ENCODE peak calls at places on chromosomes 16 and 17, in ten cellular contexts. K is AG09319, R is left colon, C is T-helper 2 cell, U is HT1080, F is foreskin keratinocyte, X is iPS-NIHi11, N is Kasumi-1, D is mucosa of descending colon, W is aorta. B is an unnamed sample.

GRCh38 chr17:19260958-19261357 is 23.8 kb downstream of the EPN2 start:
- DNase-seq in C (no peak), X (no peak), K (no peak), U (peak; percentile 21), F (peak; percentile 44), W (no peak), R (no peak), D (no peak), N (no peak), B (no peak)

GRCh38 chr17:2181206-2181983 is 122.2 kb downstream of the SMG6 start:
- DNase-seq in K (peak; percentile 93), C (no peak), D (peak; percentile 59), R (peak; percentile 33), U (no peak), F (no peak), W (peak; percentile 94), N (no peak), X (no peak), B (no peak)

GRCh38 chr16:66408181-66409048 is 18.7 kb upstream of the BEAN1 start:
- DNase-seq in U (peak; percentile 85), X (no peak), C (no peak), W (no peak), D (no peak), F (peak; percentile 92), R (no peak), K (no peak), N (peak; percentile 79), B (no peak)

GRCh38 chr17:69223809-69224208 is 4.8 kb downstream of the ABCA10 start:
- DNase-seq in W (no peak), R (no peak), N (no peak), C (no peak), D (no peak), X (no peak), U (peak; percentile 13), F (no peak), K (peak; percentile 48), B (no peak)

GRCh38 chr16:55282441-55282840 is 41.6 kb upstream of the IRX6 start:
- DNase-seq in X (no peak), K (no peak), C (no peak), W (no peak), R (no peak), F (no peak), N (no peak), U (no peak), D (no peak), B (no peak)

GRCh38 chr17:57438031-57438731 is 181.9 kb downstream of the MSI2 start:
- DNase-seq in R (no peak), U (no peak), W (peak; percentile 64), F (no peak), K (no peak), X (no peak), N (no peak), C (no peak), D (no peak), B (no peak)

GRCh38 chr17:3683054-3683511 is 12.9 kb downstream of the P2RX5 start:
- DNase-seq in N (peak; percentile 33), X (peak; percentile 88), K (no peak), C (peak; percentile 40), F (no peak), U (peak; percentile 32), D (no peak), W (no peak), R (peak; percentile 43), B (no peak)

GRCh38 chr17:60577147-60577925 is 22.7 kb upstream of the PPM1D start:
- DNase-seq in K (no peak), C (no peak), F (no peak), X (peak; percentile 17), D (no peak), U (peak; percentile 51), W (no peak), R (peak; percentile 26), N (peak; percentile 87), B (no peak)

GRCh38 chr17:28225271-28225670 is 93.7 kb upstream of the TMEM97 start:
- DNase-seq in X (no peak), D (no peak), W (peak; percentile 51), R (no peak), U (no peak), F (no peak), N (no peak), K (no peak), C (no peak), B (no peak)

GRCh38 chr17:1179112-1179634 is 608 bp downstream of the ABR start:
- DNase-seq in N (no peak), U (no peak), C (no peak), D (peak; percentile 46), W (no peak), F (no peak), K (no peak), R (no peak), X (no peak), B (no peak)

GRCh38 chr17:82734987-82735866 is at the start of gene FN3K:
- DNase-seq in N (peak; percentile 29), C (no peak), D (peak; percentile 81), X (peak; percentile 94), R (peak; percentile 72), F (peak; percentile 40), W (peak; percentile 88), K (no peak), U (no peak), B (peak; percentile 81)

GRCh38 chr16:78705694-78706093 is 606.2 kb downstream of the WWOX start:
- DNase-seq in C (no peak), D (no peak), F (peak; percentile 93), N (peak; percentile 32), X (peak; percentile 24), W (no peak), R (no peak), K (no peak), U (peak; percentile 26), B (no peak)

GRCh38 chr17:44556114-44556853 is 1.0 kb upstream of the FZD2 start:
- DNase-seq in D (no peak), F (peak; percentile 35), R (peak; percentile 36), X (peak; percentile 70), N (peak; percentile 69), C (no peak), W (no peak), U (peak; percentile 64), K (no peak), B (no peak)

GRCh38 chr16:19135896-19136438 is 22.2 kb downstream of the ITPRIPL2 start:
- DNase-seq in D (peak; percentile 86), W (no peak), X (no peak), U (peak; percentile 81), R (peak; percentile 88), C (no peak), K (no peak), F (no peak), N (no peak), B (peak; percentile 55)

GRCh38 chr16:77585379-77585778 is 136.9 kb upstream of the NUDT7 start:
- DNase-seq in R (no peak), F (no peak), C (no peak), D (no peak), N (no peak), X (no peak), W (no peak), K (no peak), U (peak; percentile 98), B (no peak)

GRCh38 chr16:86016201-86016965 is 117.4 kb downstream of the IRF8 start:
- DNase-seq in U (peak; percentile 31), W (peak; percentile 35), R (no peak), C (no peak), N (peak; percentile 71), K (peak; percentile 29), X (peak; percentile 86), D (peak; percentile 39), F (peak; percentile 17), B (no peak)

GRCh38 chr17:71830916-71831315 is 289.9 kb upstream of the SOX9 start:
- DNase-seq in R (no peak), W (no peak), C (no peak), N (no peak), D (no peak), F (no peak), K (no peak), X (peak; percentile 50), U (no peak), B (no peak)

GRCh38 chr16:58338205-58338604 is 43.4 kb upstream of the PRSS54 start:
- DNase-seq in D (no peak), F (peak; percentile 20), U (no peak), K (no peak), W (no peak), C (no peak), N (no peak), X (no peak), R (no peak), B (no peak)

GRCh38 chr16:81214745-81215166 is 23.7 kb upstream of the BCO1 start:
- DNase-seq in C (no peak), N (peak; percentile 3), F (no peak), W (no peak), K (no peak), R (peak; percentile 52), D (peak; percentile 46), U (peak; percentile 36), X (peak; percentile 78), B (no peak)

GRCh38 chr17:1999557-2000251 is 25.4 kb downstream of the RTN4RL1 start:
- DNase-seq in D (peak; percentile 73), U (no peak), C (no peak), K (no peak), R (peak; percentile 69), X (peak; percentile 54), N (peak; percentile 31), W (peak; percentile 81), F (no peak), B (no peak)

GRCh38 chr17:7404737-7405412 is 978 bp upstream of the TMEM256 start:
- DNase-seq in K (no peak), N (no peak), U (no peak), W (peak; percentile 89), R (peak; percentile 73), F (no peak), X (peak; percentile 75), C (peak; percentile 49), D (peak; percentile 70), B (peak; percentile 72)

GRCh38 chr16:66115373-66115772 is 251.1 kb upstream of the CDH5 start:
- DNase-seq in X (peak; percentile 65), D (no peak), R (no peak), U (no peak), W (no peak), K (no peak), N (no peak), F (no peak), C (no peak), B (no peak)

GRCh38 chr17:63702223-63702577 is 2.3 kb upstream of the LIMD2 start:
- DNase-seq in W (no peak), D (peak; percentile 53), N (peak; percentile 94), U (no peak), R (peak; percentile 59), F (no peak), K (no peak), C (no peak), X (no peak), B (peak; percentile 59)

GRCh38 chr17:40122466-40122943 is 734 bp downstream of the MSL1 start:
- DNase-seq in R (peak; percentile 66), D (peak; percentile 74), F (no peak), U (no peak), N (no peak), X (peak; percentile 68), W (peak; percentile 88), K (no peak), C (no peak), B (peak; percentile 78)

GRCh38 chr16:89700649-89701424 is 668 bp downstream of the SPATA2L start:
- DNase-seq in U (no peak), D (peak; percentile 85), W (no peak), X (peak; percentile 60), K (no peak), R (peak; percentile 81), F (peak; percentile 66), C (no peak), N (no peak), B (peak; percentile 77)

GRCh38 chr17:31163091-31163781 is 68.5 kb downstream of the NF1 start:
- DNase-seq in C (no peak), X (no peak), D (no peak), R (no peak), N (no peak), K (no peak), U (no peak), F (no peak), W (no peak), B (no peak)

GRCh38 chr17:35345445-35345925 is 27.9 kb downstream of the SLFN11 start:
- DNase-seq in N (no peak), R (peak; percentile 8), W (no peak), K (no peak), F (no peak), D (no peak), U (no peak), X (peak; percentile 20), C (no peak), B (no peak)

GRCh38 chr17:42660692-42661345 is 1.7 kb downstream of the TUBG2 start:
- DNase-seq in W (no peak), X (no peak), R (no peak), U (peak; percentile 89), C (no peak), K (no peak), F (peak; percentile 79), D (no peak), N (no peak), B (no peak)